ENCODE peak calls at places on chromosomes 5 and 9, in nine cellular contexts. U is CD4-positive, alpha-beta memory T cell; P is GM12878; X is GM23338; B is A549; D is brain microvascular endothelial cell; H is heart left ventricle; L is mammary epithelial cell; R is transverse colon. Z is an unnamed sample.

GRCh38 chr5:138580777-138581176 is 5.6 kb upstream of the HSPA9 start:
- DNase-seq in X (no peak), R (no peak), L (no peak), U (no peak), B (no peak), P (no peak), D (no peak), H (no peak), Z (no peak)

GRCh38 chr5:146515473-146516150 is 378 bp downstream of the GPR151 start:
- DNase-seq in U (no peak), P (no peak), R (no peak), X (no peak), L (no peak), H (no peak), D (no peak), B (no peak), Z (no peak)

GRCh38 chr5:90658620-90659019 is 100.0 kb downstream of the ADGRV1 start:
- DNase-seq in U (no peak), B (no peak), H (no peak), D (no peak), R (no peak), X (no peak), L (no peak), P (no peak), Z (no peak)

GRCh38 chr9:124264812-124265211 is 7.1 kb downstream of the NEK6 start:
- DNase-seq in B (no peak), U (no peak), R (peak), P (peak), H (no peak), L (no peak), D (no peak), X (no peak), Z (no peak)

GRCh38 chr9:124857533-124858162 is 4.1 kb downstream of the RPL35 start:
- DNase-seq in D (no peak), L (no peak), B (no peak), U (no peak), R (no peak), X (no peak), P (no peak), H (no peak), Z (no peak)

GRCh38 chr5:137751869-137752491 is 2.2 kb downstream of the HNRNPA0 start:
- DNase-seq in B (peak), U (peak), H (no peak), X (peak), P (no peak), L (peak), D (peak), R (peak), Z (no peak)

GRCh38 chr5:132224721-132225120 is 2.9 kb downstream of the P4HA2 start:
- DNase-seq in X (no peak), P (no peak), R (peak), U (no peak), B (no peak), L (no peak), D (no peak), H (no peak), Z (no peak)

GRCh38 chr9:995776-996175 is 19.3 kb downstream of the DMRT3 start:
- DNase-seq in P (no peak), L (peak), D (peak), H (no peak), U (no peak), B (no peak), X (no peak), R (no peak), Z (no peak)

GRCh38 chr5:95446560-95447221 is 55.5 kb downstream of the FAM81B start:
- DNase-seq in P (no peak), B (no peak), H (no peak), R (no peak), U (no peak), D (no peak), X (no peak), L (peak), Z (no peak)

GRCh38 chr5:55519001-55519400 is 15.8 kb downstream of the PLPP1 start:
- DNase-seq in L (no peak), P (no peak), R (no peak), H (no peak), U (no peak), X (no peak), D (no peak), B (no peak), Z (no peak)

GRCh38 chr5:150600951-150601773 is 39.3 kb upstream of the SYNPO start:
- DNase-seq in P (no peak), U (no peak), B (no peak), R (no peak), X (no peak), D (no peak), H (peak), L (peak), Z (no peak)

GRCh38 chr5:102742215-102742614 is 12.9 kb upstream of the PAM start:
- DNase-seq in D (no peak), U (no peak), H (no peak), X (peak), L (no peak), R (no peak), P (no peak), B (no peak), Z (no peak)

GRCh38 chr5:141839015-141839513 is 39.1 kb downstream of the PCDH1 start:
- DNase-seq in D (no peak), X (peak), U (no peak), H (no peak), R (no peak), P (no peak), B (no peak), L (no peak), Z (no peak)

GRCh38 chr5:61808884-61809283 is 476.8 kb downstream of the ZSWIM6 start:
- DNase-seq in P (no peak), U (no peak), B (no peak), L (no peak), H (no peak), R (no peak), D (no peak), X (no peak), Z (no peak)

GRCh38 chr5:109750407-109750806 is 60.7 kb downstream of the MAN2A1 start:
- DNase-seq in X (no peak), R (no peak), P (no peak), U (no peak), B (no peak), L (no peak), H (no peak), D (no peak), Z (no peak)

GRCh38 chr9:93612796-93613154 is 36.4 kb downstream of the PHF2 start:
- DNase-seq in H (no peak), R (no peak), U (no peak), X (no peak), D (no peak), B (no peak), P (peak), L (peak), Z (peak)

GRCh38 chr9:97991818-97992217 is 8.7 kb downstream of the ANP32B start:
- DNase-seq in B (no peak), H (no peak), X (no peak), D (no peak), P (no peak), U (no peak), L (no peak), R (no peak), Z (no peak)

GRCh38 chr5:134101686-134102439 is 12.6 kb upstream of the TCF7 start:
- DNase-seq in L (no peak), H (peak), U (peak), X (peak), B (peak), P (peak), R (peak), D (no peak), Z (no peak)

GRCh38 chr9:126474201-126474765 is 139.4 kb upstream of the LMX1B start:
- DNase-seq in R (no peak), X (no peak), L (no peak), H (no peak), D (peak), U (no peak), B (peak), P (no peak), Z (no peak)

GRCh38 chr5:133324058-133324457 is 272.2 kb downstream of the HSPA4 start:
- DNase-seq in H (no peak), L (no peak), U (no peak), R (no peak), X (no peak), D (no peak), B (no peak), P (no peak), Z (no peak)

GRCh38 chr9:7560669-7561305 is 238.8 kb downstream of the DMAC1 start:
- DNase-seq in U (no peak), X (peak), B (no peak), D (no peak), P (no peak), H (no peak), R (no peak), L (no peak), Z (no peak)

GRCh38 chr9:2874001-2874750 is 30.3 kb upstream of the PUM3 start:
- DNase-seq in B (no peak), X (no peak), L (no peak), P (no peak), H (no peak), D (peak), U (no peak), R (no peak), Z (no peak)

GRCh38 chr5:36614657-36615308 is 8.4 kb downstream of the SLC1A3 start:
- DNase-seq in X (no peak), B (no peak), H (no peak), D (no peak), P (no peak), R (no peak), L (no peak), U (no peak), Z (no peak)

GRCh38 chr5:136501133-136501532 is 135.8 kb upstream of the TRPC7 start:
- DNase-seq in R (no peak), B (no peak), X (no peak), H (no peak), D (no peak), L (no peak), U (no peak), P (no peak), Z (no peak)

GRCh38 chr5:37665889-37666288 is 174.0 kb downstream of the GDNF start:
- DNase-seq in R (peak), D (no peak), L (no peak), X (peak), H (peak), U (no peak), P (no peak), B (no peak), Z (no peak)

GRCh38 chr9:130467371-130467770 is 22.6 kb downstream of the ASS1 start:
- DNase-seq in P (no peak), B (no peak), X (peak), H (no peak), R (no peak), L (no peak), D (no peak), U (no peak), Z (no peak)

GRCh38 chr5:95809414-95809960 is 13.0 kb downstream of the GLRX start:
- DNase-seq in H (peak), D (no peak), X (no peak), P (no peak), R (peak), U (no peak), L (no peak), B (no peak), Z (peak)

GRCh38 chr9:74887041-74887980 is at the start of gene TRPM6:
- DNase-seq in H (peak), D (peak), L (peak), B (peak), U (peak), X (peak), P (no peak), R (peak), Z (peak)

GRCh38 chr5:136816327-136816726 is 451.0 kb upstream of the TRPC7 start:
- DNase-seq in D (no peak), L (no peak), X (no peak), R (no peak), H (no peak), B (no peak), U (no peak), P (no peak), Z (no peak)

GRCh38 chr5:149118463-149118862 is 22.8 kb upstream of the ABLIM3 start:
- DNase-seq in L (peak), P (no peak), D (no peak), B (no peak), R (no peak), X (no peak), H (no peak), U (no peak), Z (no peak)

GRCh38 chr5:751496-751895 is 33.0 kb downstream of the ZDHHC11B start:
- DNase-seq in P (no peak), U (no peak), D (no peak), L (no peak), B (no peak), X (no peak), H (no peak), R (no peak), Z (no peak)

GRCh38 chr9:98778711-98779530 is 17.4 kb downstream of the ANKS6 start:
- DNase-seq in X (no peak), L (no peak), D (no peak), P (no peak), H (no peak), B (no peak), R (no peak), U (no peak), Z (no peak)

GRCh38 chr5:123517479-123517878 is 5.5 kb downstream of the CSNK1G3 start:
- DNase-seq in U (no peak), L (no peak), B (no peak), D (no peak), H (no peak), P (no peak), X (no peak), R (no peak), Z (no peak)

GRCh38 chr9:100364013-100364412 is 11.3 kb upstream of the TEX10 start:
- DNase-seq in B (no peak), P (no peak), U (no peak), D (no peak), R (no peak), X (no peak), L (no peak), H (no peak), Z (no peak)
- H3K27ac ChIP-seq in B (no peak), P (no peak), U (no peak), D (no peak), R (no peak), X (no peak), L (no peak), H (no peak), Z (no peak)

GRCh38 chr9:34442770-34443169 is 15.6 kb downstream of the FAM219A start:
- DNase-seq in P (no peak), U (no peak), X (no peak), L (no peak), B (no peak), H (no peak), D (no peak), R (no peak), Z (no peak)
- H3K4me3 ChIP-seq in P (no peak), U (no peak), X (no peak), L (no peak), B (no peak), H (no peak), D (no peak), R (no peak), Z (no peak)

DNA sequence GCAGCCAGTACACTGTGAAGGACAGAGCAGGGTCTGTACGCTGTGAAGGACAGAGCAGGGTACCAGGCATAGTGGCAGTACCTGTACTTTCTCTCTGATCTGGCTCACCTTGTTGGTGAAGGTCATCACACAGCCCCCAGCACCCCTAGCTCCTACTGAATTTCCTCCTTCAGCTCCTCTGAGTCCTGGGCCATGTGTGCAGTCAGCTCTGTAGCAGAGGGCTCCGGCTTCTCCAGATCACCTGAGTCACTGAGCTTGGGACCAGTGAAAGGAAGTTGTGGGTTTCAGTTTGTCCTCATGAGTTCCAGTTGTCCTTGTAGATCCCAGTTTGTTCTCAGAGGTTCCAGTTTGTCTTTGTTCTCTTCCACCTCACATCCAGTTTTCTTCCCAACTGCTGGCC is 5.5 kb downstream of the NUDT2 start:
- DNase-seq in L (no peak), X (no peak), P (no peak), H (no peak), D (no peak), B (no peak), R (no peak), U (no peak), Z (no peak)
- H3K27ac ChIP-seq in L (no peak), X (peak), P (no peak), H (no peak), D (no peak), B (no peak), R (no peak), U (no peak), Z (no peak)

GRCh38 chr5:154474957-154475334 is 3.1 kb downstream of the HAND1 start:
- DNase-seq in R (no peak), U (no peak), P (no peak), H (no peak), X (peak), L (no peak), D (no peak), B (no peak), Z (no peak)

GRCh38 chr5:154473581-154474266 is 4.3 kb downstream of the HAND1 start:
- DNase-seq in R (no peak), P (no peak), H (no peak), X (peak), U (no peak), B (no peak), D (no peak), L (no peak), Z (no peak)

GRCh38 chr5:154475613-154476342 is 2.2 kb downstream of the HAND1 start:
- DNase-seq in L (no peak), B (no peak), R (no peak), X (peak), U (no peak), H (peak), D (no peak), P (no peak), Z (no peak)

GRCh38 chr5:154472871-154473580 is 5.0 kb downstream of the HAND1 start:
- DNase-seq in U (no peak), P (no peak), D (no peak), B (no peak), H (peak), L (no peak), X (peak), R (no peak), Z (no peak)

DNA sequence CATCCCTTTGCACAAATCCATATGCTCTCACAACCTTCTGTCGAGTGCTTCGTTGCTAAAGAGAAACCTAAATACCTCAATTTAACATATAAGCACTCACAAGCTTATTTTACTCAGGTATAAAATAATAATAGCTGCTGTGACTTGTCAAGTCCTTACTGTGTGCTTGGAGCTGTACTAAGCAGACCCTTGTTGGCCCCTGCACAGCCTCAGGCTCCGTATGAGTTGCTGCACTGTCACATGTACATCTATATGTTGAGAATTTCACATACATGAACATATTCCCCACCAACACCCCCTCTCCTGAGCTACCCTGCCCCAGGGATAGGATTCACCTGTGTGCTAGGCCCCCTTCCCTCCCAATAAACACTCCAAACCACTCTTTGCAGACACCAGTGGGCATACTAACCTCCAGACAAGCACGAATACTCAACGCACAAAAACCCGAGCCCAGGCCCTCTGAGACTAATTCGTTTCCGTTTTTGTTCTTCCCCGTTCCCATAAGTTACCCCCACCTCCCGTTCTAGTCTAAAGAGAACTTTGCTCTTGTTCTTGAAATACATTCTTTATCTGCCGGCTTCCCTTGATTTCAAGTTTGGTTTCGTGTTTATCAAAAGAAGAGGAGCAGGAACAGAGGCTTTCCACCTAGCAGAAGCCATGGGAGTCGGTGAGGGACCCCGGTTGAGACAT is 3.6 kb downstream of the HAND1 start:
- DNase-seq in H (no peak), R (no peak), P (no peak), U (no peak), B (no peak), X (peak), L (no peak), D (no peak), Z (no peak)
- H3K4me3 ChIP-seq in H (peak), R (peak), P (no peak), U (no peak), B (no peak), X (peak), L (no peak), D (no peak), Z (no peak)